ENCODE peak calls at places on chromosomes 2 and 18, in five cellular contexts. O is substantia nigra, Z is brain microvascular endothelial cell, N is aorta, D is SK-N-MC. E is an unnamed sample.

GRCh38 chr2:73063909-73064875 is 7.3 kb downstream of the SFXN5 start:
- DNase-seq in O (peak; percentile 42), D (no peak), Z (peak; percentile 73), N (no peak), E (no peak)

GRCh38 chr2:39436592-39437521 is at the start of gene MAP4K3:
- DNase-seq in D (peak; percentile 39), Z (peak; percentile 90), N (peak; percentile 95), O (peak; percentile 86), E (peak; percentile 95)

GRCh38 chr2:17479875-17480274 is 38.4 kb downstream of the RAD51AP2 start:
- DNase-seq in Z (peak; percentile 33), N (no peak), D (no peak), O (no peak), E (no peak)

GRCh38 chr2:36362291-36362690 is 6.7 kb downstream of the CRIM1 start:
- DNase-seq in D (no peak), O (no peak), N (no peak), Z (peak; percentile 62), E (no peak)

GRCh38 chr2:170155022-170155722 is 22.8 kb upstream of the MYO3B start:
- DNase-seq in N (no peak), O (no peak), Z (peak; percentile 53), D (peak; percentile 58), E (no peak)

GRCh38 chr18:5601188-5601624 is 57.4 kb upstream of the EPB41L3 start:
- DNase-seq in Z (no peak), O (no peak), D (no peak), N (no peak), E (no peak)

GRCh38 chr2:100275200-100275589 is 47.1 kb downstream of the LONRF2 start:
- DNase-seq in Z (no peak), D (no peak), N (no peak), O (no peak), E (no peak)

GRCh38 chr2:232306741-232307305 is 71.7 kb upstream of the ALPP start:
- DNase-seq in D (no peak), N (no peak), Z (no peak), O (no peak), E (no peak)

GRCh38 chr2:234463626-234464290 is 33.1 kb downstream of the ARL4C start:
- DNase-seq in D (no peak), Z (no peak), N (no peak), O (no peak), E (no peak)

GRCh38 chr18:45049548-45050307 is 369.0 kb downstream of the SETBP1 start:
- DNase-seq in Z (no peak), D (no peak), N (no peak), O (no peak), E (no peak)

GRCh38 chr2:85355521-85355920 is 952 bp downstream of the ELMOD3 start:
- DNase-seq in Z (no peak), D (no peak), N (no peak), O (no peak), E (no peak)

GRCh38 chr18:36744261-36744876 is 84.4 kb downstream of the TPGS2 start:
- DNase-seq in Z (no peak), D (no peak), O (no peak), N (no peak), E (no peak)

GRCh38 chr2:33436083-33436482 is 40.4 kb upstream of the RASGRP3 start:
- DNase-seq in D (no peak), O (no peak), Z (no peak), N (no peak), E (no peak)

GRCh38 chr2:126527836-126528490 is 128.0 kb upstream of the GYPC start:
- DNase-seq in O (no peak), N (peak; percentile 79), Z (peak; percentile 58), D (no peak), E (peak; percentile 46)

GRCh38 chr2:206736935-206737334 is 18.7 kb upstream of the DYTN start:
- DNase-seq in O (no peak), D (no peak), N (no peak), Z (no peak), E (no peak)

GRCh38 chr2:21256006-21256405 is 132.2 kb downstream of the TDRD15 start:
- DNase-seq in N (peak; percentile 66), O (peak; percentile 88), Z (peak; percentile 53), D (no peak), E (no peak)

GRCh38 chr2:48849770-48850169 is 94.2 kb upstream of the LHCGR start:
- DNase-seq in N (no peak), D (no peak), Z (no peak), O (no peak), E (no peak)

GRCh38 chr2:39606585-39606984 is 59.1 kb upstream of the TMEM178A start:
- DNase-seq in Z (no peak), D (no peak), N (no peak), O (no peak), E (no peak)

GRCh38 chr2:96143848-96144480 is 1.3 kb downstream of the DUSP2 start:
- DNase-seq in O (no peak), D (no peak), N (peak; percentile 45), Z (no peak), E (peak; percentile 72)

GRCh38 chr2:46329803-46330775 is 32.9 kb downstream of the EPAS1 start:
- DNase-seq in D (no peak), N (no peak), O (no peak), Z (peak; percentile 85), E (no peak)
- H3K27ac ChIP-seq in D (no peak overlapping the region), N (peak overlapping the region; percentile 96), O (no peak overlapping the region), Z (peak overlapping the region; percentile 72), E (peak overlapping the region; percentile 51)

DNA sequence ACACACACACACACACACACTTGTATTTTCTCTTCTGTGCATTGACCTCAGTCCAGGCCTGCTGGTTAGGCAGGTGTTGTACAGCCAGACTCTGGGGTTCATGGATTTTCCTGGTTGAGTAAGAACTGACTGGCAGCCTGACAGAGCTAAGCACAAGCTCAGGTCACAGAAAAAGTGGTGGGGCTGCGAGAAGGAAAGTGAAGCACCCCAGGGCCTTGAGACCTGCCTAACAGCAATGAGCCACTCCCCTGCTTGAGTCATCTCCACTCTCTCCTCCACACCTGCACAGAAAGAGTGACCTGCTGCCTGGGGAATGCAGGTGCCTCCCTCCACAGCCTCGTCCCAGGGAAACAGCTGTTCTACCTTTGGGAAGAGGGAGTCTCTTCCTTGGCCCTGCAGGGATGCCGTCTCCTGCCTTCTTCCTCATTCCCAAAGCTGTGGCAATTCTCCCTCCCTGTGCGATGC is 91.4 kb upstream of the LGALSL start:
- DNase-seq in N (no peak), O (no peak), Z (no peak), D (no peak), E (peak; percentile 48)
- H3K27ac ChIP-seq in N (no peak overlapping the region), O (no peak overlapping the region), Z (no peak overlapping the region), D (no peak overlapping the region), E (no peak overlapping the region)

GRCh38 chr18:48818329-48819254 is 132.2 kb downstream of the SMAD7 start:
- DNase-seq in O (no peak), D (no peak), N (peak; percentile 35), Z (no peak), E (peak; percentile 24)
- H3K27ac ChIP-seq in O (no peak overlapping the region), D (no peak overlapping the region), N (no peak overlapping the region), Z (no peak overlapping the region), E (no peak overlapping the region)

GRCh38 chr2:16009560-16009959 is 69.2 kb downstream of the MYCN start:
- DNase-seq in D (no peak), Z (no peak), O (no peak), N (no peak), E (no peak)
- H3K27ac ChIP-seq in D (no peak overlapping the region), Z (no peak overlapping the region), O (no peak overlapping the region), N (no peak overlapping the region), E (no peak overlapping the region)

GRCh38 chr2:241611062-241611461 is 25.9 kb downstream of the THAP4 start:
- DNase-seq in N (no peak), O (no peak), D (no peak), Z (no peak), E (peak; percentile 69)
- H3K27ac ChIP-seq in N (no peak overlapping the region), O (no peak overlapping the region), D (peak overlapping the region; percentile 85), Z (no peak overlapping the region), E (peak overlapping the region; percentile 71)

GRCh38 chr2:239329972-239330572 is 70.7 kb downstream of the HDAC4 start:
- DNase-seq in D (no peak), O (no peak), N (peak; percentile 44), Z (no peak), E (no peak)

GRCh38 chr2:239328306-239329191 is 72.3 kb downstream of the HDAC4 start:
- DNase-seq in D (no peak), N (peak; percentile 76), Z (peak; percentile 52), O (no peak), E (no peak)

GRCh38 chr2:239326831-239327535 is 73.8 kb downstream of the HDAC4 start:
- DNase-seq in N (no peak), D (no peak), Z (no peak), O (no peak), E (no peak)

GRCh38 chr2:239329284-239329971 is 71.4 kb downstream of the HDAC4 start:
- DNase-seq in Z (no peak), N (peak; percentile 44), O (no peak), D (no peak), E (no peak)

DNA sequence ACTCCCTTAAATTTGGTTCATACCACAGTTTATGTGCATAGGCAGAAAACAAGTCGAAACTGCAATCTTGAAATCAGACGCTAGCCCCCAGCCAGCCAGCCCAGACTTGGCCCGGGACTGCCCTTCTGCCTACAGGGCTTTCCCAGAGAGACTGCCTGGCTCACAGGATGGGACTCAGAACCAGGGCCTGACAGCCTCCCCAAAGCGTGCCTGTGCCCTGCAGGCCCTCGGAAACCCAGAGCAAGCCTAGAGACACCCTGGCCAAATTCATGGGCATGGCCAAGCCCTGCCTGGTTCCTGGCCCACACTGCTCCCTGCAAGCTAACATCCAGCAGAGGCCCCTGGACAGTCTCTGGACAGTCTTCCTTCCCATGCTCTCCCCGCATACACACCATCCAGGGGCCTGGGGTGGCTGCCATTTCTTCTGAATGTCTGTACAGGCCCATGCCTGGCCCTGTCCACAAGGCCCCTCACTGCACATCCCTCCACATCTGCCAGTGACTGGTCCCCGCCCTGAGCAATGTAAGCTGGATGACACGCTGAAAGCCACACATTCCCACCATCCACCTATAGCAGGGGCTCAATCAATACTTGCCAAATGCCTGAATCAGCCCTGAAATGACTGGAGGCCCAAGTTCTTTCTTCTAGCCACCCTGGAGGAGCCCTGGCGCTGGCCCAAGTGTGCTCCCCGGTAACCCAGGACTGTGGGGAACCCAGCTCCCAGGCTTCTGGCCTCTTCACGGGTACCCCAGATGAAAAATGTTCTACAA is 73.1 kb downstream of the HDAC4 start:
- DNase-seq in N (no peak), O (no peak), Z (no peak), D (no peak), E (no peak)
- H3K27ac ChIP-seq in N (peak overlapping the region; percentile 33), O (peak overlapping the region; percentile 22), Z (no peak overlapping the region), D (peak overlapping the region; percentile 51), E (peak overlapping the region; percentile 34)

GRCh38 chr2:238728322-238729260 is 119.3 kb upstream of the TWIST2 start:
- DNase-seq in Z (no peak), N (peak; percentile 74), O (no peak), D (no peak), E (no peak)

GRCh38 chr2:238727585-238728321 is 120.1 kb upstream of the TWIST2 start:
- DNase-seq in D (no peak), O (no peak), N (peak; percentile 73), Z (no peak), E (no peak)

GRCh38 chr2:238731961-238732360 is 115.9 kb upstream of the TWIST2 start:
- DNase-seq in Z (no peak), O (no peak), D (no peak), N (no peak), E (no peak)

GRCh38 chr2:238729261-238729935 is 118.5 kb upstream of the TWIST2 start:
- DNase-seq in O (no peak), D (no peak), Z (no peak), N (no peak), E (no peak)

GRCh38 chr2:238730001-238730669 is 117.8 kb upstream of the TWIST2 start:
- DNase-seq in Z (no peak), N (peak; percentile 34), O (no peak), D (no peak), E (no peak)
- H3K27ac ChIP-seq in Z (no peak overlapping the region), N (peak overlapping the region; percentile 88), O (no peak overlapping the region), D (no peak overlapping the region), E (no peak overlapping the region)